ENCODE peak calls at places on chromosomes 12 and 14, in five cellular contexts. H is astrocyte, Q is neural progenitor cell, G is HepG2, D is fibroblast of lung. L is an unnamed sample. For H4K20me1, the result is how much of the 10 kb centered on the place peaks cover.

GRCh38 chr12:128307791-128308190 is 40.8 kb downstream of the TMEM132C start:
- DNase-seq in H (no peak), Q (no peak), G (no peak), D (no peak), L (no peak)

GRCh38 chr12:108832730-108833354 is 24.5 kb downstream of the SSH1 start:
- DNase-seq in H (peak), Q (no peak), G (no peak), D (peak), L (peak)

GRCh38 chr14:52012635-52013034 is 23.3 kb downstream of the RTRAF start:
- DNase-seq in H (no peak), Q (no peak), G (no peak), D (no peak), L (no peak)

GRCh38 chr12:2300886-2301285 is 248.1 kb downstream of the CACNA1C start:
- DNase-seq in H (no peak), Q (no peak), G (no peak), D (no peak), L (no peak)

GRCh38 chr12:125110641-125111360 is 45.6 kb downstream of the AACS start:
- DNase-seq in H (peak), Q (no peak), G (no peak), D (peak), L (no peak)

GRCh38 chr14:34707722-34708121 is 6.7 kb downstream of the CFL2 start:
- DNase-seq in H (no peak), Q (no peak), G (no peak), D (no peak), L (no peak)

GRCh38 chr12:22518067-22518719 is 26.1 kb downstream of the C2CD5 start:
- DNase-seq in H (peak), Q (no peak), G (no peak), D (peak), L (no peak)

GRCh38 chr12:116832353-116832752 is 48.9 kb downstream of the HRK start:
- DNase-seq in H (no peak), Q (no peak), G (no peak), D (no peak), L (no peak)

GRCh38 chr14:98010791-98011190 is 1213.6 kb downstream of the VRK1 start:
- DNase-seq in H (no peak), Q (no peak), G (no peak), D (no peak), L (no peak)

GRCh38 chr14:49505026-49505766 is 81.0 kb downstream of the RPS29 start:
- DNase-seq in H (peak), Q (no peak), G (no peak), D (peak), L (peak)

GRCh38 chr12:8033153-8034044 is 883 bp downstream of the FOXJ2 start:
- DNase-seq in H (peak), Q (peak), G (no peak), D (peak), L (peak)

GRCh38 chr12:124568431-124569374 is 1.3 kb upstream of the NCOR2 start:
- DNase-seq in H (peak), Q (peak), G (no peak), D (peak), L (no peak)

GRCh38 chr14:64891173-64891838 is 11.6 kb upstream of the SPTB start:
- DNase-seq in H (no peak), Q (no peak), G (no peak), D (no peak), L (no peak)

GRCh38 chr14:96725232-96725631 is 72.0 kb upstream of the VRK1 start:
- DNase-seq in H (no peak), Q (no peak), G (no peak), D (no peak), L (no peak)

GRCh38 chr14:69879175-69880047 is at the start of gene SMOC1:
- DNase-seq in H (no peak), Q (peak), G (peak), D (peak), L (no peak)
- H3K4me2 ChIP-seq in H (peak), Q (peak), G (peak), D (no peak), L (no peak)

GRCh38 chr14:30995674-30996073 is 29.8 kb upstream of the AP4S1 start:
- DNase-seq in H (no peak), Q (no peak), G (no peak), D (no peak), L (no peak)

GRCh38 chr14:30996892-30997659 is 28.4 kb upstream of the AP4S1 start:
- DNase-seq in H (no peak), Q (peak), G (no peak), D (no peak), L (no peak)

GRCh38 chr14:31000629-31001338 is 24.7 kb upstream of the AP4S1 start:
- DNase-seq in H (no peak), Q (no peak), G (no peak), D (no peak), L (no peak)

GRCh38 chr14:30999038-30999773 is 26.2 kb upstream of the AP4S1 start:
- DNase-seq in H (no peak), Q (no peak), G (no peak), D (no peak), L (no peak)

DNA sequence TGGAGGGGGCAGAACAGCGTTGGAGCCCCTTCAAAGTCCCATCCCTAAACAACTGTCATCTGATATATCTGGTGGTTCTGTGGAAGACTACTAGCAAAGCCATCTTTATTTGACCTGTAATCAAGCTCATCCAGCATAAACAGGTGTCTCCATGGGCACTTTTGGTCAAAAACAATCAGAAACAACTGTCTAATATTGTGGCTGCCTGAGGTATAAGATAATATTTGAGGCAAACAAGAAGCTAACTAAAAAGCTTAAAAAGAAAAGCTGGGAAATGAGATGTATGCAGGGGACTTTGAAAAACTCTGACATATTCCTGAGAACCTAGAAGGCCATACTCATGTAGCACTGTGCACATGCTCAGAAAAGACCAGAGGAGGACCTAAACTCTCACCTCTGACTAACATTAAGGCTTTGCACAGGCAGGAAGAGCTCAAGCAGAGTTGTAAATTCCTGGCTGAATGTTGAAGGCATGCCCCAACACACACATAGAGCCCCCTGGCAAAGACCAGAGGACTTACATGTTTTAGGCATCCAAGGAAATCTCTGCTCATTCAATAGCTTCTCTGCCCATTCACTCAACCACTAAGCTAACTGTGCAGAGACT is 27.2 kb upstream of the AP4S1 start:
- DNase-seq in H (no peak), Q (no peak), G (no peak), D (no peak), L (no peak)
- H4K20me1 ChIP-seq in H (half or more), Q (half or more), G (half or more), D (under half), L (under half)

DNA sequence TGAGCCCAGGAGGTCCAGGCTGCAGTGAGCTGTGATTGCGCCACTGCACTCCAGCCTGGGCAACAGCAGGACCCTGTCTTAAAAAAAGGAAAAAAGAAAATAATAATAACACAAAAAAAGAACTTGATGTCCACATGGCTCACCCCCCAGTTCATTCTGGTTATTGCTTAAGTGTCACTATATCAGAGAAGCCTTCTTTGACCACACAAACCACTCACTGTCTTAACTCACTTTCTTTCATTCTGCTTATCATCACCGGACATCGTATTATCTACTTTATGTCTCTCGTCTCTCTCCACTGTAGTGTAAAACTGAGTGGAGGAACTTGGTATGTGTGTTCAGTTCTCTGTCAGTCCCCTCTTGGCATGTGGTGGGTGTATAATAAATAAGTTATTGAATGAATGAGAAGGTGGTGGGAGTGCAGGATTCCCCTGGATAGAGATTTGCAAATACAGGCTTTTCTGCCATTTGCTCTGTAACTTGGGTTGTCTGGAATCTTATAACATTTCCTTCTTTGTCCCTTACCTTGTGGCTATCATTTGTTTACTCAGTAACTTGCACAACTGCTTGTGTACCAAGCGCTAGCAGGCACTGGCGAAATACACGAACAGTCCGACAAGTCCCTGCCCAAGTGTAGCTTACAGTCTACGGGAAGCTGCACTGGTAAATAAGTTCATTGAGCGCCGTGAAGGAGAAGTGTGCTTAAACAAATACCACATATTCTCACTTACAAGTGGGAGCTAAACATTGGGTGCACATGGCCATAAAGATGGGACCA is 86.6 kb upstream of the TRAF3 start:
- DNase-seq in H (no peak), Q (no peak), G (peak), D (no peak), L (peak)
- H3K4me2 ChIP-seq in H (no peak), Q (no peak), G (peak), D (no peak), L (no peak)

DNA sequence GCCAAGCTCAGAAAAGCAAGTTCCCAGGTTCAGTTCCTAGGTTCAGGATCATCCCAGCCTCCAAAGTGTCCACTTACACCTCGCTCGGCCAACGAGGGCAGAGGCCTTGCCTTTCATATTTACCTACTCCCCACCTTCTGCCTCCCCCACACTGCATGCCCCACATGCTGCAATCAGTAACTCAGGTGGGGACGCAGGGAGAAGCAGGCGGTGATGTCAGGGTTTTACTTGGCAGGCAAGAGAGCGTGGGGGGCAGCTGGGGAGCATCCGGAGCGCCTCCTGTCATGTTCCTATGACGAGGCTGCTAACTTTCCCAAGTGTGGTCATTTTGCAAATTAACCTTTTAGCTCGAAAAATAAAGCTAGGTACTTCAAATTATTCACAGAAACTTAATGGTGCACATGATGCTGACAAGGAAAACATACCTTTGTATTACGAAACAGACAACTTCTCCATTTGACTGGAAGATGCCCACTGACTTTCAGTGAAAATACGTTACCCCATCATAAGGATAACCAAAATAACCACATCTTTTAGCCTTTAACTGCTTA is 53.8 kb downstream of the SETD3 start:
- DNase-seq in H (no peak), Q (no peak), G (no peak), D (no peak), L (no peak)
- H4K20me1 ChIP-seq in H (under half), Q (under half), G (under half), D (under half), L (under half)

DNA sequence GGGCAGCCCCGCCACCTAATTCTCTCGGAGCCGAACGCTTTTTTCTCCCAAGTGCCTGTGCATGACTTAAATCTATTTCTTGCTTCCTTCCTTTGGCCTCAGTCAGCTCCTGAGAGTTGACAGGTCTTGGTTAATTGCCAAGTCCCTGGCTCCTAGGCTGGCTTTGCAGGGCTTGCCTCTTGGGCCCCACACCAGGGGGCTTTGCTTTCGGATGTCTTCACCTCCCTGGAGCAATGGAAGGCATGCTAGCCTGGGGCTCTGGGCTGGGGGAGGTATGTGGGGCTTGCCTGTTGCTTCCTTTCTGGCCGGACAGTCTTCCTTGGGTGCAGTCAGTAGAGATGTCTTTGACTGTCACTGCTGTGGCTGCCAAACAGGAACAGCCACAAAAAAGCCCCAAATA is 2.2 kb upstream of the KRT80 start:
- DNase-seq in H (no peak), Q (no peak), G (no peak), D (peak), L (peak)
- H3K4me2 ChIP-seq in H (peak), Q (no peak), G (no peak), D (no peak), L (peak)

GRCh38 chr12:132812631-132813305 is 15.9 kb downstream of the GOLGA3 start:
- DNase-seq in H (peak), Q (no peak), G (no peak), D (peak), L (no peak)
- H4K20me1 ChIP-seq in H (half or more), Q (under half), G (under half), D (under half), L (under half)

GRCh38 chr14:99806040-99806439 is 12.8 kb downstream of the EML1 start:
- DNase-seq in H (no peak), Q (no peak), G (no peak), D (no peak), L (no peak)
- H3K4me2 ChIP-seq in H (no peak), Q (no peak), G (no peak), D (no peak), L (no peak)